ENCODE peak calls at places on chromosomes 6 and 20, in eight cellular contexts. One of them, this sample, is unnamed.

GRCh38 chr6:34095741-34096140 is 50.1 kb downstream of the GRM4 start:
- DNase-seq in kidney epithelial cell: no peak
- DNase-seq in spleen: no peak
- DNase-seq in colonic mucosa: no peak
- DNase-seq in BE2C: no peak
- DNase-seq in A673: no peak
- DNase-seq in dorsolateral prefrontal cortex: no peak
- DNase-seq in adrenal gland: no peak
- DNase-seq in this sample: no peak

GRCh38 chr6:166490671-166491500 is 95.6 kb downstream of the RAMACL start:
- DNase-seq in kidney epithelial cell: peak; percentile 74
- DNase-seq in spleen: peak; percentile 47
- DNase-seq in colonic mucosa: peak; percentile 52
- DNase-seq in BE2C: peak; percentile 88
- DNase-seq in A673: no peak
- DNase-seq in dorsolateral prefrontal cortex: no peak
- DNase-seq in adrenal gland: no peak
- DNase-seq in this sample: peak; percentile 27

GRCh38 chr6:162942860-162943259 is 215.1 kb downstream of the PACRG start:
- DNase-seq in kidney epithelial cell: no peak
- DNase-seq in spleen: no peak
- DNase-seq in colonic mucosa: no peak
- DNase-seq in BE2C: no peak
- DNase-seq in A673: no peak
- DNase-seq in dorsolateral prefrontal cortex: no peak
- DNase-seq in adrenal gland: no peak
- DNase-seq in this sample: no peak

GRCh38 chr6:121600389-121601233 is 165.2 kb downstream of the GJA1 start:
- DNase-seq in kidney epithelial cell: no peak
- DNase-seq in spleen: no peak
- DNase-seq in colonic mucosa: no peak
- DNase-seq in BE2C: no peak
- DNase-seq in A673: no peak
- DNase-seq in dorsolateral prefrontal cortex: no peak
- DNase-seq in adrenal gland: no peak
- DNase-seq in this sample: no peak

GRCh38 chr6:25880601-25881000 is 6.6 kb upstream of the SLC17A3 start:
- DNase-seq in kidney epithelial cell: no peak
- DNase-seq in spleen: no peak
- DNase-seq in colonic mucosa: no peak
- DNase-seq in BE2C: no peak
- DNase-seq in A673: no peak
- DNase-seq in dorsolateral prefrontal cortex: no peak
- DNase-seq in adrenal gland: no peak
- DNase-seq in this sample: no peak

GRCh38 chr6:16953905-16954304 is 147.9 kb upstream of the STMND1 start:
- DNase-seq in kidney epithelial cell: no peak
- DNase-seq in spleen: no peak
- DNase-seq in colonic mucosa: no peak
- DNase-seq in BE2C: no peak
- DNase-seq in A673: no peak
- DNase-seq in dorsolateral prefrontal cortex: no peak
- DNase-seq in adrenal gland: no peak
- DNase-seq in this sample: no peak

GRCh38 chr6:169527306-169527705 is 174.5 kb downstream of the WDR27 start:
- DNase-seq in kidney epithelial cell: no peak
- DNase-seq in spleen: no peak
- DNase-seq in colonic mucosa: no peak
- DNase-seq in BE2C: no peak
- DNase-seq in A673: no peak
- DNase-seq in dorsolateral prefrontal cortex: no peak
- DNase-seq in adrenal gland: no peak
- DNase-seq in this sample: no peak

GRCh38 chr6:37983720-37984501 is 164.4 kb downstream of the ZFAND3 start:
- DNase-seq in kidney epithelial cell: no peak
- DNase-seq in spleen: no peak
- DNase-seq in colonic mucosa: no peak
- DNase-seq in BE2C: no peak
- DNase-seq in A673: no peak
- DNase-seq in dorsolateral prefrontal cortex: no peak
- DNase-seq in adrenal gland: no peak
- DNase-seq in this sample: no peak

GRCh38 chr20:51412991-51413471 is 129.5 kb downstream of the NFATC2 start:
- DNase-seq in kidney epithelial cell: no peak
- DNase-seq in spleen: no peak
- DNase-seq in colonic mucosa: no peak
- DNase-seq in BE2C: no peak
- DNase-seq in A673: peak; percentile 11
- DNase-seq in dorsolateral prefrontal cortex: no peak
- DNase-seq in adrenal gland: no peak
- DNase-seq in this sample: no peak

GRCh38 chr20:53751394-53752368 is 158.0 kb upstream of the ZNF217 start:
- DNase-seq in kidney epithelial cell: no peak
- DNase-seq in spleen: no peak
- DNase-seq in colonic mucosa: no peak
- DNase-seq in BE2C: no peak
- DNase-seq in A673: no peak
- DNase-seq in dorsolateral prefrontal cortex: no peak
- DNase-seq in adrenal gland: no peak
- DNase-seq in this sample: no peak

GRCh38 chr20:48897298-48898044 is 24.0 kb upstream of the ARFGEF2 start:
- DNase-seq in kidney epithelial cell: peak; percentile 75
- DNase-seq in spleen: no peak
- DNase-seq in colonic mucosa: no peak
- DNase-seq in BE2C: peak; percentile 21
- DNase-seq in A673: peak; percentile 86
- DNase-seq in dorsolateral prefrontal cortex: no peak
- DNase-seq in adrenal gland: no peak
- DNase-seq in this sample: no peak

GRCh38 chr20:49601153-49601924 is 33.4 kb upstream of the PTGIS start:
- DNase-seq in kidney epithelial cell: no peak
- DNase-seq in spleen: no peak
- DNase-seq in colonic mucosa: no peak
- DNase-seq in BE2C: no peak
- DNase-seq in A673: no peak
- DNase-seq in dorsolateral prefrontal cortex: no peak
- DNase-seq in adrenal gland: no peak
- DNase-seq in this sample: no peak

GRCh38 chr6:32406857-32407256 is at the start of gene BTNL2:
- DNase-seq in kidney epithelial cell: no peak
- DNase-seq in spleen: no peak
- DNase-seq in colonic mucosa: no peak
- DNase-seq in BE2C: no peak
- DNase-seq in A673: no peak
- DNase-seq in dorsolateral prefrontal cortex: no peak
- DNase-seq in adrenal gland: no peak
- DNase-seq in this sample: no peak

GRCh38 chr20:32278199-32278643 is 770 bp downstream of the KIF3B start:
- DNase-seq in kidney epithelial cell: no peak
- DNase-seq in spleen: no peak
- DNase-seq in colonic mucosa: no peak
- DNase-seq in BE2C: no peak
- DNase-seq in A673: no peak
- DNase-seq in dorsolateral prefrontal cortex: no peak
- DNase-seq in adrenal gland: no peak
- DNase-seq in this sample: no peak

GRCh38 chr6:57217270-57217669 is 4.8 kb downstream of the RAB23 start:
- DNase-seq in kidney epithelial cell: no peak
- DNase-seq in spleen: no peak
- DNase-seq in colonic mucosa: no peak
- DNase-seq in BE2C: no peak
- DNase-seq in A673: no peak
- DNase-seq in dorsolateral prefrontal cortex: no peak
- DNase-seq in adrenal gland: no peak
- DNase-seq in this sample: no peak

GRCh38 chr6:149014631-149015171 is 267.9 kb downstream of the UST start:
- DNase-seq in kidney epithelial cell: no peak
- DNase-seq in spleen: no peak
- DNase-seq in colonic mucosa: no peak
- DNase-seq in BE2C: no peak
- DNase-seq in A673: no peak
- DNase-seq in dorsolateral prefrontal cortex: no peak
- DNase-seq in adrenal gland: no peak
- DNase-seq in this sample: no peak

GRCh38 chr6:10196090-10196489 is 218.8 kb downstream of the TFAP2A start:
- DNase-seq in kidney epithelial cell: no peak
- DNase-seq in spleen: no peak
- DNase-seq in colonic mucosa: no peak
- DNase-seq in BE2C: no peak
- DNase-seq in A673: no peak
- DNase-seq in dorsolateral prefrontal cortex: no peak
- DNase-seq in adrenal gland: no peak
- DNase-seq in this sample: no peak

GRCh38 chr20:64231621-64232550 is 23.7 kb upstream of the PCMTD2 start:
- DNase-seq in kidney epithelial cell: no peak
- DNase-seq in spleen: peak; percentile 67
- DNase-seq in colonic mucosa: no peak
- DNase-seq in BE2C: no peak
- DNase-seq in A673: no peak
- DNase-seq in dorsolateral prefrontal cortex: no peak
- DNase-seq in adrenal gland: no peak
- DNase-seq in this sample: no peak

GRCh38 chr20:64228751-64229518 is 26.6 kb upstream of the PCMTD2 start:
- DNase-seq in kidney epithelial cell: no peak
- DNase-seq in spleen: peak; percentile 14
- DNase-seq in colonic mucosa: peak; percentile 48
- DNase-seq in BE2C: no peak
- DNase-seq in A673: no peak
- DNase-seq in dorsolateral prefrontal cortex: no peak
- DNase-seq in adrenal gland: no peak
- DNase-seq in this sample: no peak

GRCh38 chr20:64232794-64233193 is 22.8 kb upstream of the PCMTD2 start:
- DNase-seq in kidney epithelial cell: no peak
- DNase-seq in spleen: peak; percentile 42
- DNase-seq in colonic mucosa: no peak
- DNase-seq in BE2C: no peak
- DNase-seq in A673: peak; percentile 69
- DNase-seq in dorsolateral prefrontal cortex: peak; percentile 20
- DNase-seq in adrenal gland: peak; percentile 90
- DNase-seq in this sample: peak; percentile 71

GRCh38 chr20:64229537-64230061 is 25.9 kb upstream of the PCMTD2 start:
- DNase-seq in kidney epithelial cell: no peak
- DNase-seq in spleen: peak; percentile 25
- DNase-seq in colonic mucosa: peak; percentile 51
- DNase-seq in BE2C: no peak
- DNase-seq in A673: no peak
- DNase-seq in dorsolateral prefrontal cortex: no peak
- DNase-seq in adrenal gland: no peak
- DNase-seq in this sample: no peak

GRCh38 chr20:64230461-64231145 is 24.9 kb upstream of the PCMTD2 start:
- DNase-seq in kidney epithelial cell: no peak
- DNase-seq in spleen: peak; percentile 31
- DNase-seq in colonic mucosa: no peak
- DNase-seq in BE2C: no peak
- DNase-seq in A673: no peak
- DNase-seq in dorsolateral prefrontal cortex: no peak
- DNase-seq in adrenal gland: no peak
- DNase-seq in this sample: no peak
- H3K27me3 ChIP-seq in kidney epithelial cell: peaks cover 20% of the 10 kb centered on the region
- H3K27me3 ChIP-seq in spleen: no peaks in the 10 kb centered on the region
- H3K27me3 ChIP-seq in colonic mucosa: peaks cover 4% of the 10 kb centered on the region
- H3K27me3 ChIP-seq in BE2C: no peaks in the 10 kb centered on the region
- H3K27me3 ChIP-seq in A673: no peaks in the 10 kb centered on the region
- H3K27me3 ChIP-seq in dorsolateral prefrontal cortex: no peaks in the 10 kb centered on the region
- H3K27me3 ChIP-seq in adrenal gland: no peaks in the 10 kb centered on the region
- H3K27me3 ChIP-seq in this sample: no peaks in the 10 kb centered on the region

DNA sequence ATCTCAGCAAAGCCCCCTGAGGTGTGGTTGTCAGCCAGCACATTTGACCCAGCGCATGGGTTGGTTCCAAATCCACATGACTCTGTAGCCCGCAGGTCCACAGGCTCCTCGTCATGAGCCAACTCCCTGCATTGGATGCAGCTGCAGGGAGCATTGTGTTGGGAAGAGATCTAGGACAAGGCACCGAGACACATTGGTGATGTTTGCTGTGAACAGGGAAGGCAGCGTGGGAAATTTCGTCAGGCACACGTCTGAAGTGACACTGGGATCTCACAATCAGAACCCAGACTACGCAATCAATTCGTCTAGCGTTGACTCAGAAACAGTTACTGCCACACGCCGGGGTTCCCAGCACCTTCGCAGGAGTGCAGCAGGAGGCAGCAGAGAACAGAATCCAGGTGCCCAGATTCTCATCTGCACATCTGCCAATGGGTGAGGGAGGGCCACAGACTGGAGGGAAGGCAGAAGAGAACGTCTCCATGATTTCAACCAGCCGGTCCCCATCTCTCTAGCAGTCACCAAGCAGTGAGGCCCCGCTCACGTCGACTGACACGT is 177.0 kb downstream of the TTLL2 start:
- DNase-seq in kidney epithelial cell: no peak
- DNase-seq in spleen: no peak
- DNase-seq in colonic mucosa: peak; percentile 55
- DNase-seq in BE2C: peak; percentile 34
- DNase-seq in A673: peak; percentile 45
- DNase-seq in dorsolateral prefrontal cortex: no peak
- DNase-seq in adrenal gland: no peak
- DNase-seq in this sample: no peak
- TF ChIP-seq CTCF in kidney epithelial cell: peak; percentile 51
- TF ChIP-seq CTCF in spleen: no peak
- TF ChIP-seq CTCF in colonic mucosa: peak; percentile 49
- TF ChIP-seq CTCF in BE2C: peak; percentile 54
- TF ChIP-seq CTCF in A673: peak; percentile 49
- TF ChIP-seq CTCF in dorsolateral prefrontal cortex: no peak
- TF ChIP-seq CTCF in adrenal gland: no peak
- TF ChIP-seq CTCF in this sample: no peak

DNA sequence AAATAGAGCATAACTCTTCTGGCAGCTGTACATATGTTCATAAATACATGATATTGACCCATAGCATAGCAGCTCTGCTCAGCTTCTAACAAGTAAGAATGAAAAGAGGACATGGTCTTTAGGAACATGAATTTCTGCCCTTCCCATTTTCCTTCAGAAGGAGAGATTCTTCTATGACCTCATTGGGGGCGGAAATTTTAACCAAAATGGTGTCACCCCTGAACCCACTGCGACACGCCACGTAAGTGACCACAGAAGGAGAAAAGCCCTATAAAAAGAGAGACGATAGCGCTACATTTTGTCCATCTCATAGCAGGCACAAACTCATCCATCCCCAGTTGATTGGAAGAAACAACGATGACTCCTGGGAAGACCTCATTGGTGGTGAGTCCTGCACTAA is at the start of gene IL17A:
- DNase-seq in kidney epithelial cell: no peak
- DNase-seq in spleen: no peak
- DNase-seq in colonic mucosa: no peak
- DNase-seq in BE2C: no peak
- DNase-seq in A673: no peak
- DNase-seq in dorsolateral prefrontal cortex: no peak
- DNase-seq in adrenal gland: no peak
- DNase-seq in this sample: no peak
- H3K27me3 ChIP-seq in kidney epithelial cell: no peaks in the 10 kb centered on the region
- H3K27me3 ChIP-seq in spleen: no peaks in the 10 kb centered on the region
- H3K27me3 ChIP-seq in colonic mucosa: no peaks in the 10 kb centered on the region
- H3K27me3 ChIP-seq in BE2C: peaks cover 18% of the 10 kb centered on the region
- H3K27me3 ChIP-seq in A673: no peaks in the 10 kb centered on the region
- H3K27me3 ChIP-seq in dorsolateral prefrontal cortex: peaks cover 4% of the 10 kb centered on the region
- H3K27me3 ChIP-seq in adrenal gland: no peaks in the 10 kb centered on the region
- H3K27me3 ChIP-seq in this sample: no peaks in the 10 kb centered on the region

DNA sequence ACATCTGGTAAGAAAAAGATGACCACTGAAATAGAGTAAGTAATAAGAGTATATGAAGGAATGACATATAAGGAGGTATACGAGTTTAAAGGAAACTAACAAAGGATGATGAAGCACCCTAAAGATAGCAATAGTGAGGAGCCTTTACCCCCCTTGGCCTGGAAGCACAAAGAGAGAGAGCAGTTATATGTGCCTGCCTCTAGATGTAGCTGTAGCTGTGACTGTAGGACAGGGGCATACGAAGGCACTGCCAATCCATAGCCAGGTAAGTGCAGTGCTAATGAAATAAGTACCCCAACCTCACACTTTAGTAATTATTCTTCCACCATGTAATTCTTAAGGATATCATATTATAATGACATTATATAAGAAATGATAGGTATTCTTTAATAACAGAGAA is 90.1 kb upstream of the FKBP1C start:
- DNase-seq in kidney epithelial cell: no peak
- DNase-seq in spleen: no peak
- DNase-seq in colonic mucosa: no peak
- DNase-seq in BE2C: no peak
- DNase-seq in A673: no peak
- DNase-seq in dorsolateral prefrontal cortex: no peak
- DNase-seq in adrenal gland: no peak
- DNase-seq in this sample: no peak
- TF ChIP-seq CTCF in kidney epithelial cell: peak; percentile 11
- TF ChIP-seq CTCF in spleen: no peak
- TF ChIP-seq CTCF in colonic mucosa: no peak
- TF ChIP-seq CTCF in BE2C: no peak
- TF ChIP-seq CTCF in A673: no peak
- TF ChIP-seq CTCF in dorsolateral prefrontal cortex: no peak
- TF ChIP-seq CTCF in adrenal gland: no peak
- TF ChIP-seq CTCF in this sample: no peak

This sample was measured in testis.